ENCODE peak calls at places on chromosomes 16 and 17, in seven cellular contexts. S is fibroblast of pulmonary artery; C is HepG2; R is NCI-H774; D is activated T-cell treated with anti-CD3 and anti-CD28 coated beads, Interleukin-2, amount 50 U/mL, for 4 hours; Y is fibroblast of the conjunctiva; X is T47D. E is an unnamed sample.

GRCh38 chr16:70709961-70710360 is 24.1 kb upstream of the MTSS2 start:
- DNase-seq in S (no peak), C (no peak), R (no peak), D (no peak), Y (no peak), X (no peak), E (no peak)

GRCh38 chr17:45702666-45703266 is 81.4 kb upstream of the CRHR1 start:
- DNase-seq in S (peak; percentile 39), C (no peak), R (no peak), D (no peak), Y (no peak), X (peak; percentile 41), E (no peak)

GRCh38 chr17:40399185-40399584 is 18.5 kb downstream of the TOP2A start:
- DNase-seq in S (peak; percentile 80), C (peak; percentile 74), R (peak; percentile 19), D (no peak), Y (peak; percentile 73), X (no peak), E (no peak)

GRCh38 chr16:67509016-67509415 is 19.6 kb upstream of the RIPOR1 start:
- DNase-seq in S (no peak), C (no peak), R (no peak), D (no peak), Y (no peak), X (no peak), E (no peak)

GRCh38 chr16:29148867-29149272 is 164.0 kb downstream of the LAT start:
- DNase-seq in S (no peak), C (no peak), R (no peak), D (peak; percentile 48), Y (no peak), X (no peak), E (no peak)

GRCh38 chr16:52095466-52095865 is 451.5 kb downstream of the TOX3 start:
- DNase-seq in S (no peak), C (no peak), R (no peak), D (no peak), Y (no peak), X (no peak), E (no peak)

GRCh38 chr16:75385507-75386152 is 47.7 kb downstream of the CFDP1 start:
- DNase-seq in S (peak; percentile 93), C (peak; percentile 68), R (no peak), D (no peak), Y (peak; percentile 84), X (peak; percentile 18), E (peak; percentile 63)

GRCh38 chr16:90044111-90044551 is 24.9 kb upstream of the DBNDD1 start:
- DNase-seq in S (no peak), C (peak; percentile 50), R (no peak), D (no peak), Y (no peak), X (no peak), E (no peak)